ENCODE peak calls at places on chromosome 9, in seven cellular contexts. One of them, this sample, is unnamed.

GRCh38 chr9:17216011-17216410 is 81.2 kb downstream of the CNTLN start:
- DNase-seq in hepatocyte: no peak
- DNase-seq in AG10803: no peak
- DNase-seq in astrocyte: peak
- DNase-seq in dorsolateral prefrontal cortex: no peak
- DNase-seq in A549: no peak
- DNase-seq in spleen: no peak
- DNase-seq in this sample: no peak

GRCh38 chr9:120941046-120941770 is 14.6 kb upstream of the TRAF1 start:
- DNase-seq in hepatocyte: no peak
- DNase-seq in AG10803: peak
- DNase-seq in astrocyte: peak
- DNase-seq in dorsolateral prefrontal cortex: no peak
- DNase-seq in A549: peak
- DNase-seq in spleen: no peak
- DNase-seq in this sample: no peak

GRCh38 chr9:137218754-137219271 is 3.2 kb downstream of the RNF208 start:
- DNase-seq in hepatocyte: peak
- DNase-seq in AG10803: no peak
- DNase-seq in astrocyte: peak
- DNase-seq in dorsolateral prefrontal cortex: no peak
- DNase-seq in A549: peak
- DNase-seq in spleen: no peak
- DNase-seq in this sample: no peak

GRCh38 chr9:112299514-112299913 is 33.9 kb downstream of the PTBP3 start:
- DNase-seq in hepatocyte: no peak
- DNase-seq in AG10803: peak
- DNase-seq in astrocyte: peak
- DNase-seq in dorsolateral prefrontal cortex: no peak
- DNase-seq in A549: peak
- DNase-seq in spleen: no peak
- DNase-seq in this sample: no peak

GRCh38 chr9:28158451-28158850 is 585.2 kb upstream of the C9orf72 start:
- DNase-seq in hepatocyte: no peak
- DNase-seq in AG10803: no peak
- DNase-seq in astrocyte: no peak
- DNase-seq in dorsolateral prefrontal cortex: no peak
- DNase-seq in A549: no peak
- DNase-seq in spleen: no peak
- DNase-seq in this sample: no peak

GRCh38 chr9:72022846-72023245 is 37.6 kb downstream of the C9orf57 start:
- DNase-seq in hepatocyte: peak
- DNase-seq in AG10803: peak
- DNase-seq in astrocyte: peak
- DNase-seq in dorsolateral prefrontal cortex: no peak
- DNase-seq in A549: peak
- DNase-seq in spleen: no peak
- DNase-seq in this sample: no peak

GRCh38 chr9:122227576-122227903 is 1.2 kb downstream of the LHX6 start:
- DNase-seq in hepatocyte: no peak
- DNase-seq in AG10803: no peak
- DNase-seq in astrocyte: no peak
- DNase-seq in dorsolateral prefrontal cortex: no peak
- DNase-seq in A549: no peak
- DNase-seq in spleen: no peak
- DNase-seq in this sample: no peak

GRCh38 chr9:8030095-8030494 is 230.5 kb upstream of the DMAC1 start:
- DNase-seq in hepatocyte: no peak
- DNase-seq in AG10803: no peak
- DNase-seq in astrocyte: no peak
- DNase-seq in dorsolateral prefrontal cortex: no peak
- DNase-seq in A549: no peak
- DNase-seq in spleen: no peak
- DNase-seq in this sample: no peak

GRCh38 chr9:4680178-4680535 is 788 bp downstream of the CDC37L1 start:
- DNase-seq in hepatocyte: peak
- DNase-seq in AG10803: no peak
- DNase-seq in astrocyte: no peak
- DNase-seq in dorsolateral prefrontal cortex: no peak
- DNase-seq in A549: no peak
- DNase-seq in spleen: no peak
- DNase-seq in this sample: peak

GRCh38 chr9:110015759-110016158 is 192.2 kb downstream of the C9orf152 start:
- DNase-seq in hepatocyte: no peak
- DNase-seq in AG10803: peak
- DNase-seq in astrocyte: peak
- DNase-seq in dorsolateral prefrontal cortex: no peak
- DNase-seq in A549: peak
- DNase-seq in spleen: no peak
- DNase-seq in this sample: no peak

GRCh38 chr9:131228988-131229387 is 47.3 kb downstream of the FAM78A start:
- DNase-seq in hepatocyte: peak
- DNase-seq in AG10803: no peak
- DNase-seq in astrocyte: peak
- DNase-seq in dorsolateral prefrontal cortex: no peak
- DNase-seq in A549: no peak
- DNase-seq in spleen: no peak
- DNase-seq in this sample: no peak

GRCh38 chr9:135326633-135327152 is 152.9 kb upstream of the PPP1R26 start:
- DNase-seq in hepatocyte: no peak
- DNase-seq in AG10803: no peak
- DNase-seq in astrocyte: no peak
- DNase-seq in dorsolateral prefrontal cortex: no peak
- DNase-seq in A549: no peak
- DNase-seq in spleen: no peak
- DNase-seq in this sample: no peak

GRCh38 chr9:74094766-74095165 is 402.4 kb upstream of the RORB start:
- DNase-seq in hepatocyte: no peak
- DNase-seq in AG10803: no peak
- DNase-seq in astrocyte: no peak
- DNase-seq in dorsolateral prefrontal cortex: no peak
- DNase-seq in A549: no peak
- DNase-seq in spleen: no peak
- DNase-seq in this sample: no peak

GRCh38 chr9:135256568-135257354 is 169.3 kb downstream of the OLFM1 start:
- DNase-seq in hepatocyte: no peak
- DNase-seq in AG10803: no peak
- DNase-seq in astrocyte: no peak
- DNase-seq in dorsolateral prefrontal cortex: no peak
- DNase-seq in A549: no peak
- DNase-seq in spleen: peak
- DNase-seq in this sample: no peak

GRCh38 chr9:16514131-16514530 is 356.3 kb downstream of the BNC2 start:
- DNase-seq in hepatocyte: no peak
- DNase-seq in AG10803: no peak
- DNase-seq in astrocyte: no peak
- DNase-seq in dorsolateral prefrontal cortex: no peak
- DNase-seq in A549: no peak
- DNase-seq in spleen: no peak
- DNase-seq in this sample: no peak

GRCh38 chr9:92639124-92639523 is 30.8 kb downstream of the IPPK start:
- DNase-seq in hepatocyte: no peak
- DNase-seq in AG10803: no peak
- DNase-seq in astrocyte: no peak
- DNase-seq in dorsolateral prefrontal cortex: no peak
- DNase-seq in A549: no peak
- DNase-seq in spleen: peak
- DNase-seq in this sample: no peak

GRCh38 chr9:99752710-99753109 is 69.0 kb upstream of the NR4A3 start:
- DNase-seq in hepatocyte: no peak
- DNase-seq in AG10803: peak
- DNase-seq in astrocyte: peak
- DNase-seq in dorsolateral prefrontal cortex: no peak
- DNase-seq in A549: no peak
- DNase-seq in spleen: no peak
- DNase-seq in this sample: no peak

GRCh38 chr9:16241231-16241630 is 629.2 kb downstream of the BNC2 start:
- DNase-seq in hepatocyte: no peak
- DNase-seq in AG10803: peak
- DNase-seq in astrocyte: peak
- DNase-seq in dorsolateral prefrontal cortex: no peak
- DNase-seq in A549: peak
- DNase-seq in spleen: no peak
- DNase-seq in this sample: no peak

GRCh38 chr9:27701664-27702063 is 128.4 kb upstream of the C9orf72 start:
- DNase-seq in hepatocyte: no peak
- DNase-seq in AG10803: no peak
- DNase-seq in astrocyte: no peak
- DNase-seq in dorsolateral prefrontal cortex: no peak
- DNase-seq in A549: no peak
- DNase-seq in spleen: no peak
- DNase-seq in this sample: no peak

GRCh38 chr9:18905883-18906649 is 126.9 kb downstream of the SAXO1 start:
- DNase-seq in hepatocyte: no peak
- DNase-seq in AG10803: no peak
- DNase-seq in astrocyte: peak
- DNase-seq in dorsolateral prefrontal cortex: no peak
- DNase-seq in A549: no peak
- DNase-seq in spleen: no peak
- DNase-seq in this sample: no peak

GRCh38 chr9:85038824-85039540 is 369.5 kb downstream of the NTRK2 start:
- DNase-seq in hepatocyte: no peak
- DNase-seq in AG10803: no peak
- DNase-seq in astrocyte: peak
- DNase-seq in dorsolateral prefrontal cortex: no peak
- DNase-seq in A549: no peak
- DNase-seq in spleen: no peak
- DNase-seq in this sample: no peak

DNA sequence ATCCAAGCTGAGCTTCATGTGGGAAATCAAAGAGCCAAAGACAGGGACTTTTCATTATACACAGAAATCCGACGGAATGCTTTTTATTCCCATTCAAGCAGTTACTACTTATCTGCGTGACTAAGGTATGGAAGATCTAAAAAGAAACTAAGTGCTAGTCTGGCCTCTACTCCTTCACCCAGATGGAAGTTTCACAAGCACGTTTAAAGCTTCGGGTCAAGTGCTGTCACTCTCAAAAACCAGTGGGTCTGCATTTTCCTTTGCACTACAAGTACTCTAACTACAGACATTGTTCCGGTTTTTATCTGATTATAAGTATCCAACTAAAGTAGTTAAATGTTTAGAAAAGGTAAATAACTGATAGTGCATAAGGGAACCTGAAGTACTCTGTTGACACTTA is 13.7 kb upstream of the MTAP start:
- DNase-seq in hepatocyte: peak
- DNase-seq in AG10803: no peak
- DNase-seq in astrocyte: peak
- DNase-seq in dorsolateral prefrontal cortex: no peak
- DNase-seq in A549: no peak
- DNase-seq in spleen: no peak
- DNase-seq in this sample: no peak
- H3K4me3 ChIP-seq in hepatocyte: no peak
- H3K4me3 ChIP-seq in AG10803: peak
- H3K4me3 ChIP-seq in astrocyte: no peak
- H3K4me3 ChIP-seq in dorsolateral prefrontal cortex: no peak
- H3K4me3 ChIP-seq in A549: no peak
- H3K4me3 ChIP-seq in spleen: no peak
- H3K4me3 ChIP-seq in this sample: no peak

GRCh38 chr9:124077915-124078572 is 66.5 kb downstream of the LHX2 start:
- DNase-seq in hepatocyte: no peak
- DNase-seq in AG10803: peak
- DNase-seq in astrocyte: no peak
- DNase-seq in dorsolateral prefrontal cortex: no peak
- DNase-seq in A549: no peak
- DNase-seq in spleen: no peak
- DNase-seq in this sample: no peak

GRCh38 chr9:124075761-124076160 is 64.2 kb downstream of the LHX2 start:
- DNase-seq in hepatocyte: no peak
- DNase-seq in AG10803: no peak
- DNase-seq in astrocyte: no peak
- DNase-seq in dorsolateral prefrontal cortex: no peak
- DNase-seq in A549: no peak
- DNase-seq in spleen: no peak
- DNase-seq in this sample: no peak

GRCh38 chr9:124074746-124075145 is 63.2 kb downstream of the LHX2 start:
- DNase-seq in hepatocyte: no peak
- DNase-seq in AG10803: no peak
- DNase-seq in astrocyte: no peak
- DNase-seq in dorsolateral prefrontal cortex: no peak
- DNase-seq in A549: no peak
- DNase-seq in spleen: no peak
- DNase-seq in this sample: no peak

GRCh38 chr9:124079176-124079925 is 67.8 kb downstream of the LHX2 start:
- DNase-seq in hepatocyte: no peak
- DNase-seq in AG10803: peak
- DNase-seq in astrocyte: peak
- DNase-seq in dorsolateral prefrontal cortex: peak
- DNase-seq in A549: peak
- DNase-seq in spleen: no peak
- DNase-seq in this sample: no peak

GRCh38 chr9:124078641-124079040 is 67.1 kb downstream of the LHX2 start:
- DNase-seq in hepatocyte: no peak
- DNase-seq in AG10803: peak
- DNase-seq in astrocyte: peak
- DNase-seq in dorsolateral prefrontal cortex: no peak
- DNase-seq in A549: peak
- DNase-seq in spleen: no peak
- DNase-seq in this sample: no peak
- H3K4me3 ChIP-seq in hepatocyte: no peak
- H3K4me3 ChIP-seq in AG10803: no peak
- H3K4me3 ChIP-seq in astrocyte: no peak
- H3K4me3 ChIP-seq in dorsolateral prefrontal cortex: no peak
- H3K4me3 ChIP-seq in A549: no peak
- H3K4me3 ChIP-seq in spleen: no peak
- H3K4me3 ChIP-seq in this sample: no peak

GRCh38 chr9:95772320-95773060 is 103.0 kb upstream of the ERCC6L2 start:
- DNase-seq in hepatocyte: peak
- DNase-seq in AG10803: peak
- DNase-seq in astrocyte: peak
- DNase-seq in dorsolateral prefrontal cortex: no peak
- DNase-seq in A549: no peak
- DNase-seq in spleen: no peak
- DNase-seq in this sample: no peak

GRCh38 chr9:95770653-95771131 is 104.8 kb upstream of the ERCC6L2 start:
- DNase-seq in hepatocyte: peak
- DNase-seq in AG10803: no peak
- DNase-seq in astrocyte: no peak
- DNase-seq in dorsolateral prefrontal cortex: no peak
- DNase-seq in A549: no peak
- DNase-seq in spleen: no peak
- DNase-seq in this sample: no peak

GRCh38 chr9:95771556-95772280 is 103.8 kb upstream of the ERCC6L2 start:
- DNase-seq in hepatocyte: peak
- DNase-seq in AG10803: peak
- DNase-seq in astrocyte: peak
- DNase-seq in dorsolateral prefrontal cortex: no peak
- DNase-seq in A549: no peak
- DNase-seq in spleen: no peak
- DNase-seq in this sample: no peak

GRCh38 chr9:95769473-95769872 is 106.0 kb upstream of the ERCC6L2 start:
- DNase-seq in hepatocyte: no peak
- DNase-seq in AG10803: no peak
- DNase-seq in astrocyte: no peak
- DNase-seq in dorsolateral prefrontal cortex: no peak
- DNase-seq in A549: no peak
- DNase-seq in spleen: no peak
- DNase-seq in this sample: no peak

GRCh38 chr9:95769909-95770433 is 105.5 kb upstream of the ERCC6L2 start:
- DNase-seq in hepatocyte: no peak
- DNase-seq in AG10803: no peak
- DNase-seq in astrocyte: no peak
- DNase-seq in dorsolateral prefrontal cortex: no peak
- DNase-seq in A549: no peak
- DNase-seq in spleen: no peak
- DNase-seq in this sample: no peak
- H3K4me3 ChIP-seq in hepatocyte: no peak
- H3K4me3 ChIP-seq in AG10803: no peak
- H3K4me3 ChIP-seq in astrocyte: no peak
- H3K4me3 ChIP-seq in dorsolateral prefrontal cortex: no peak
- H3K4me3 ChIP-seq in A549: no peak
- H3K4me3 ChIP-seq in spleen: no peak
- H3K4me3 ChIP-seq in this sample: no peak

GRCh38 chr9:75626860-75627259 is 263.6 kb upstream of the PCSK5 start:
- DNase-seq in hepatocyte: no peak
- DNase-seq in AG10803: no peak
- DNase-seq in astrocyte: no peak
- DNase-seq in dorsolateral prefrontal cortex: no peak
- DNase-seq in A549: no peak
- DNase-seq in spleen: no peak
- DNase-seq in this sample: no peak
- H3K4me3 ChIP-seq in hepatocyte: no peak
- H3K4me3 ChIP-seq in AG10803: no peak
- H3K4me3 ChIP-seq in astrocyte: no peak
- H3K4me3 ChIP-seq in dorsolateral prefrontal cortex: no peak
- H3K4me3 ChIP-seq in A549: no peak
- H3K4me3 ChIP-seq in spleen: no peak
- H3K4me3 ChIP-seq in this sample: no peak